ENCODE peak calls at places on chromosomes 11 and 22, in five cellular contexts. M, H, A, N and B are unnamed samples.

GRCh38 chr11:88507771-88508557 is 170.4 kb upstream of the CTSC start:
- DNase-seq in M (no peak), H (no peak), A (no peak), N (no peak), B (no peak)

GRCh38 chr11:78764946-78765345 is 190.3 kb upstream of the NARS2 start:
- DNase-seq in M (no peak), H (no peak), A (no peak), N (no peak), B (no peak)

GRCh38 chr11:66727282-66727882 is 1.6 kb downstream of the SPTBN2 start:
- DNase-seq in M (peak; percentile 21), H (peak; percentile 34), A (peak; percentile 13), N (no peak), B (peak; percentile 39)

GRCh38 chr22:40534379-40535188 is 101.9 kb downstream of the MRTFA start:
- DNase-seq in M (no peak), H (no peak), A (peak; percentile 66), N (no peak), B (no peak)

GRCh38 chr11:66988238-66988637 is 13.1 kb downstream of the C11orf86 start:
- DNase-seq in M (no peak), H (no peak), A (no peak), N (no peak), B (no peak)

GRCh38 chr11:117315285-117316196 is 515 bp downstream of the BACE1 start:
- DNase-seq in M (no peak), H (no peak), A (no peak), N (no peak), B (peak; percentile 21)

GRCh38 chr11:87315229-87315628 is 277.5 kb downstream of the TMEM135 start:
- DNase-seq in M (no peak), H (no peak), A (no peak), N (no peak), B (no peak)

GRCh38 chr11:42243370-42243769 is 783.9 kb upstream of the LRRC4C start:
- DNase-seq in M (no peak), H (no peak), A (no peak), N (no peak), B (no peak)

GRCh38 chr22:41933411-41934177 is 7.0 kb upstream of the TNFRSF13C start:
- DNase-seq in M (no peak), H (no peak), A (no peak), N (no peak), B (no peak)

GRCh38 chr11:30432716-30433115 is 109.8 kb downstream of the ARL14EP start:
- DNase-seq in M (no peak), H (no peak), A (no peak), N (no peak), B (no peak)

GRCh38 chr11:77589521-77590193 is at the start of gene AQP11:
- DNase-seq in M (peak; percentile 89), H (peak; percentile 94), A (peak; percentile 88), N (peak; percentile 22), B (peak; percentile 90)

GRCh38 chr11:34232810-34233209 is 125.0 kb downstream of the ABTB2 start:
- DNase-seq in M (no peak), H (no peak), A (no peak), N (no peak), B (no peak)

GRCh38 chr11:78277314-78277994 is 88.7 kb downstream of the USP35 start:
- DNase-seq in M (no peak), H (peak; percentile 77), A (no peak), N (no peak), B (no peak)

GRCh38 chr11:36362902-36363301 is 66.8 kb downstream of the PRR5L start:
- DNase-seq in M (no peak), H (no peak), A (peak; percentile 82), N (no peak), B (no peak)

GRCh38 chr11:121497176-121497995 is 44.6 kb upstream of the SORL1-AS1 start:
- DNase-seq in M (no peak), H (peak; percentile 17), A (no peak), N (no peak), B (no peak)

GRCh38 chr11:6251120-6251733 is 8.4 kb upstream of the CCKBR start:
- DNase-seq in M (peak; percentile 64), H (peak; percentile 82), A (peak; percentile 83), N (peak; percentile 44), B (peak; percentile 82)

GRCh38 chr11:94838027-94838610 is 70.0 kb downstream of the AMOTL1 start:
- DNase-seq in M (peak; percentile 55), H (no peak), A (no peak), N (no peak), B (no peak)

GRCh38 chr11:64234840-64235379 is 526 bp downstream of the VEGFB start:
- DNase-seq in M (peak; percentile 53), H (peak; percentile 77), A (no peak), N (no peak), B (peak; percentile 71)

GRCh38 chr11:119006696-119007095 is 8.8 kb downstream of the CENATAC start:
- DNase-seq in M (no peak), H (no peak), A (no peak), N (no peak), B (no peak)

GRCh38 chr11:80281194-80281593 is 840.4 kb upstream of the TENM4 start:
- DNase-seq in M (no peak), H (no peak), A (no peak), N (no peak), B (no peak)

GRCh38 chr22:49525776-49526535 is 301.7 kb downstream of the BRD1 start:
- DNase-seq in M (no peak), H (no peak), A (no peak), N (no peak), B (peak; percentile 77)

GRCh38 chr11:100592619-100593309 is 94.3 kb upstream of the ARHGAP42 start:
- DNase-seq in M (no peak), H (no peak), A (no peak), N (no peak), B (no peak)

GRCh38 chr11:17811416-17811815 is 76.8 kb downstream of the KCNC1 start:
- DNase-seq in M (no peak), H (no peak), A (no peak), N (no peak), B (no peak)

GRCh38 chr11:85809881-85810280 is 1.1 kb downstream of the SYTL2 start:
- DNase-seq in M (peak; percentile 9), H (peak; percentile 22), A (no peak), N (no peak), B (peak; percentile 15)

GRCh38 chr22:43241138-43241597 is 54.2 kb upstream of the TTLL12 start:
- DNase-seq in M (no peak), H (no peak), A (no peak), N (no peak), B (no peak)

GRCh38 chr22:27405672-27406388 is 395.7 kb downstream of the MN1 start:
- DNase-seq in M (no peak), H (peak; percentile 57), A (peak; percentile 60), N (no peak), B (peak; percentile 65)

GRCh38 chr22:42685941-42686666 is 34.6 kb downstream of the A4GALT start:
- DNase-seq in M (peak; percentile 20), H (peak; percentile 48), A (no peak), N (no peak), B (peak; percentile 91)

GRCh38 chr11:116100016-116100415 is 595.8 kb upstream of the CADM1 start:
- DNase-seq in M (no peak), H (no peak), A (no peak), N (no peak), B (no peak)

GRCh38 chr11:47241740-47242400 is 6.7 kb downstream of the ACP2 start:
- DNase-seq in M (no peak), H (no peak), A (no peak), N (no peak), B (no peak)

GRCh38 chr11:10622108-10622507 is 53.6 kb upstream of the LYVE1 start:
- DNase-seq in M (no peak), H (no peak), A (no peak), N (no peak), B (no peak)

GRCh38 chr11:9399466-9399865 is 15.0 kb downstream of the IPO7 start:
- DNase-seq in M (no peak), H (no peak), A (no peak), N (no peak), B (no peak)